ENCODE peak calls at places on chromosomes 16 and 17, in five cellular contexts. One of them, this sample, is unnamed.

GRCh38 chr17:77528516-77529327 is 388.0 kb downstream of the SEC14L1 start:
- DNase-seq in IMR-90: no peak
- DNase-seq in thoracic aorta: no peak
- DNase-seq in cardiac fibroblast: no peak
- DNase-seq in right cardiac atrium: no peak
- DNase-seq in this sample: no peak

GRCh38 chr16:84176192-84177053 is 10.4 kb downstream of the TAF1C start:
- DNase-seq in IMR-90: no peak
- DNase-seq in thoracic aorta: no peak
- DNase-seq in cardiac fibroblast: no peak
- DNase-seq in right cardiac atrium: no peak
- DNase-seq in this sample: no peak

GRCh38 chr16:2173916-2174315 is 18.3 kb downstream of the TRAF7 start:
- DNase-seq in IMR-90: no peak
- DNase-seq in thoracic aorta: no peak
- DNase-seq in cardiac fibroblast: no peak
- DNase-seq in right cardiac atrium: no peak
- DNase-seq in this sample: no peak

GRCh38 chr16:11318817-11319216 is 26.4 kb upstream of the RMI2 start:
- DNase-seq in IMR-90: no peak
- DNase-seq in thoracic aorta: no peak
- DNase-seq in cardiac fibroblast: no peak
- DNase-seq in right cardiac atrium: no peak
- DNase-seq in this sample: no peak

GRCh38 chr17:48541036-48541573 is 3.8 kb downstream of the HOXB2 start:
- DNase-seq in IMR-90: peak
- DNase-seq in thoracic aorta: no peak
- DNase-seq in cardiac fibroblast: no peak
- DNase-seq in right cardiac atrium: no peak
- DNase-seq in this sample: no peak

GRCh38 chr17:31573861-31574260 is 182.4 kb downstream of the RAB11FIP4 start:
- DNase-seq in IMR-90: no peak
- DNase-seq in thoracic aorta: no peak
- DNase-seq in cardiac fibroblast: no peak
- DNase-seq in right cardiac atrium: no peak
- DNase-seq in this sample: no peak

GRCh38 chr16:76653390-76654026 is 376.3 kb downstream of the CNTNAP4 start:
- DNase-seq in IMR-90: peak
- DNase-seq in thoracic aorta: no peak
- DNase-seq in cardiac fibroblast: peak
- DNase-seq in right cardiac atrium: no peak
- DNase-seq in this sample: peak

GRCh38 chr17:31309525-31309924 is 4.3 kb downstream of the EVI2B start:
- DNase-seq in IMR-90: no peak
- DNase-seq in thoracic aorta: no peak
- DNase-seq in cardiac fibroblast: no peak
- DNase-seq in right cardiac atrium: no peak
- DNase-seq in this sample: no peak

GRCh38 chr17:37570527-37571093 is 38.6 kb downstream of the SYNRG start:
- DNase-seq in IMR-90: peak
- DNase-seq in thoracic aorta: no peak
- DNase-seq in cardiac fibroblast: peak
- DNase-seq in right cardiac atrium: no peak
- DNase-seq in this sample: peak

GRCh38 chr17:30921544-30922196 is at the start of gene ADAP2:
- DNase-seq in IMR-90: no peak
- DNase-seq in thoracic aorta: no peak
- DNase-seq in cardiac fibroblast: no peak
- DNase-seq in right cardiac atrium: peak
- DNase-seq in this sample: no peak

GRCh38 chr17:30517786-30518185 is 40.6 kb downstream of the GOSR1 start:
- DNase-seq in IMR-90: no peak
- DNase-seq in thoracic aorta: no peak
- DNase-seq in cardiac fibroblast: peak
- DNase-seq in right cardiac atrium: no peak
- DNase-seq in this sample: no peak

GRCh38 chr16:12802048-12802447 is 1.6 kb downstream of the CPPED1 start:
- DNase-seq in IMR-90: no peak
- DNase-seq in thoracic aorta: no peak
- DNase-seq in cardiac fibroblast: no peak
- DNase-seq in right cardiac atrium: no peak
- DNase-seq in this sample: no peak
- H3K4me3 ChIP-seq in IMR-90: no peak
- H3K4me3 ChIP-seq in thoracic aorta: peak
- H3K4me3 ChIP-seq in cardiac fibroblast: no peak
- H3K4me3 ChIP-seq in right cardiac atrium: no peak
- H3K4me3 ChIP-seq in this sample: peak

DNA sequence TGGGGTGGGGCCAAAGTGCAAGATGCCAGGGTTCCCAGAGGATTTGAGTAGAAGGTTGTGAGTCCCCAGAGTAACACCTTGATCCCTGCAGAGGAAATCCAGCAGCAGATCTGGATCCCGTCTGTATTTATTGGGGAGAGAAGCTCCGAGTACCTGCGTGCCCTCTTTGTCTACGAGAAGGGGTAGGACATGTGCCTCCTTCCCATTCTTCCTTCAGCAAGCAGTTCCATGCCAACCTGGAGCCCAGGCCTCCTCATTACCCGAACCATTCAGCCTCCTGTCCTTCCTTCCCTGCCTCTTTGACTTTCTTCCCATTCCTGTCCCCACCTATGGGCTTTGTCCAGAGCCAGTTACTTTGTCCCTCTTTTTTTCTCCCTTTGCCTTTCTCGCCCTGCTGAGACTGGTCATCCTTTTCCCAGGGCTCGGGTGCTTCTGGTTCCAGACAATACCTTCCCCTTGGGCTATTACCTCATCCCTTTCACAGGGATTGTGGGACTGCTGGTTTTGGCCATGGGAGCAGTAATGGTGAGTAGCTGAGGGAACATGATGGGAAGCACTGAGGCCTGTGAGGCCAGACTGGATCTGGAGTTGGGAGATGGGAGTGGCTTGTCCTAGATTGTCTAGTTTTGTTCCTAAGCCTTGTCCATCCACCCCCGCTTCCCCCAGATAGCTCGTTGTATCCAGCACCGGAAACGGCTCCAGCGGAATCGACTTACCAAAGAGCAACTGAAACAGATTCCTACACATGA is 2.9 kb downstream of the RNF167 start:
- DNase-seq in IMR-90: no peak
- DNase-seq in thoracic aorta: no peak
- DNase-seq in cardiac fibroblast: no peak
- DNase-seq in right cardiac atrium: no peak
- DNase-seq in this sample: no peak
- H3K4me3 ChIP-seq in IMR-90: no peak
- H3K4me3 ChIP-seq in thoracic aorta: no peak
- H3K4me3 ChIP-seq in cardiac fibroblast: no peak
- H3K4me3 ChIP-seq in right cardiac atrium: no peak
- H3K4me3 ChIP-seq in this sample: no peak

DNA sequence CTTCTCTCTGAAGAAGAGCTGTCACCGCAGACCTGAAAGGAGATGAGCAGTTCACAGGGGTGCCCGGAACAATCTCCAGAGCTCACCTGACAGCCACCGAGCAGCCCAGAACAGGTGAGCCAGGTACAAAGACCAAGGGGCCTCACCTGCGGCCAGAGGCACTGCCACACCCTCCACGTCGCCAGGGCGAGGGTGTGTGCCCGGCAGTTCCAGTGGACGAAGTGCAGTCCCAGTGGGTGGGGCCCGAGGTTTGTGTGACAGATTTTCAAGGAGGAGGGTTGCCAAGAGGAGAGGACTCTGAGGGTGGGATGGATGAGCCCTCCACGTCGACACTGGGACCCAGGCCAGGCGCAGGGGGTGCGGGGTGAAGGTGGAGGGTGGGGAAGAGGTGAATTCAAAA is 61.7 kb downstream of the SMPD3 start:
- DNase-seq in IMR-90: no peak
- DNase-seq in thoracic aorta: no peak
- DNase-seq in cardiac fibroblast: no peak
- DNase-seq in right cardiac atrium: no peak
- DNase-seq in this sample: no peak
- H3K4me3 ChIP-seq in IMR-90: no peak
- H3K4me3 ChIP-seq in thoracic aorta: no peak
- H3K4me3 ChIP-seq in cardiac fibroblast: no peak
- H3K4me3 ChIP-seq in right cardiac atrium: no peak
- H3K4me3 ChIP-seq in this sample: no peak

GRCh38 chr16:4814046-4814445 is 11.6 kb upstream of the ROGDI start:
- DNase-seq in IMR-90: no peak
- DNase-seq in thoracic aorta: no peak
- DNase-seq in cardiac fibroblast: no peak
- DNase-seq in right cardiac atrium: no peak
- DNase-seq in this sample: no peak
- H3K4me3 ChIP-seq in IMR-90: no peak
- H3K4me3 ChIP-seq in thoracic aorta: no peak
- H3K4me3 ChIP-seq in cardiac fibroblast: no peak
- H3K4me3 ChIP-seq in right cardiac atrium: no peak
- H3K4me3 ChIP-seq in this sample: no peak

GRCh38 chr17:57861737-57862409 is 12.0 kb upstream of the MRPS23 start:
- DNase-seq in IMR-90: no peak
- DNase-seq in thoracic aorta: peak
- DNase-seq in cardiac fibroblast: peak
- DNase-seq in right cardiac atrium: peak
- DNase-seq in this sample: no peak

GRCh38 chr17:57859601-57860413 is 10.0 kb upstream of the MRPS23 start:
- DNase-seq in IMR-90: no peak
- DNase-seq in thoracic aorta: no peak
- DNase-seq in cardiac fibroblast: no peak
- DNase-seq in right cardiac atrium: no peak
- DNase-seq in this sample: no peak

GRCh38 chr17:57861000-57861736 is 11.3 kb upstream of the MRPS23 start:
- DNase-seq in IMR-90: peak
- DNase-seq in thoracic aorta: peak
- DNase-seq in cardiac fibroblast: no peak
- DNase-seq in right cardiac atrium: peak
- DNase-seq in this sample: no peak

GRCh38 chr17:57858838-57859237 is 9.0 kb upstream of the MRPS23 start:
- DNase-seq in IMR-90: no peak
- DNase-seq in thoracic aorta: no peak
- DNase-seq in cardiac fibroblast: no peak
- DNase-seq in right cardiac atrium: no peak
- DNase-seq in this sample: no peak

GRCh38 chr17:57860414-57860999 is 10.7 kb upstream of the MRPS23 start:
- DNase-seq in IMR-90: no peak
- DNase-seq in thoracic aorta: no peak
- DNase-seq in cardiac fibroblast: no peak
- DNase-seq in right cardiac atrium: no peak
- DNase-seq in this sample: no peak
- H3K4me3 ChIP-seq in IMR-90: no peak
- H3K4me3 ChIP-seq in thoracic aorta: peak
- H3K4me3 ChIP-seq in cardiac fibroblast: no peak
- H3K4me3 ChIP-seq in right cardiac atrium: no peak
- H3K4me3 ChIP-seq in this sample: no peak

GRCh38 chr16:47887496-47887895 is 268.3 kb downstream of the ABCC12 start:
- DNase-seq in IMR-90: peak
- DNase-seq in thoracic aorta: no peak
- DNase-seq in cardiac fibroblast: no peak
- DNase-seq in right cardiac atrium: no peak
- DNase-seq in this sample: peak
- H3K4me3 ChIP-seq in IMR-90: no peak
- H3K4me3 ChIP-seq in thoracic aorta: no peak
- H3K4me3 ChIP-seq in cardiac fibroblast: no peak
- H3K4me3 ChIP-seq in right cardiac atrium: no peak
- H3K4me3 ChIP-seq in this sample: no peak

GRCh38 chr17:1644493-1645206 is 882 bp downstream of the SCARF1 start:
- DNase-seq in IMR-90: peak
- DNase-seq in thoracic aorta: no peak
- DNase-seq in cardiac fibroblast: no peak
- DNase-seq in right cardiac atrium: no peak
- DNase-seq in this sample: no peak

GRCh38 chr17:1643293-1643998 is 2.1 kb downstream of the SCARF1 start:
- DNase-seq in IMR-90: no peak
- DNase-seq in thoracic aorta: no peak
- DNase-seq in cardiac fibroblast: no peak
- DNase-seq in right cardiac atrium: no peak
- DNase-seq in this sample: no peak

GRCh38 chr17:1646199-1646875 is 805 bp upstream of the SCARF1 start:
- DNase-seq in IMR-90: no peak
- DNase-seq in thoracic aorta: no peak
- DNase-seq in cardiac fibroblast: no peak
- DNase-seq in right cardiac atrium: no peak
- DNase-seq in this sample: no peak

GRCh38 chr17:1645207-1646171 is at the start of gene SCARF1:
- DNase-seq in IMR-90: no peak
- DNase-seq in thoracic aorta: no peak
- DNase-seq in cardiac fibroblast: no peak
- DNase-seq in right cardiac atrium: peak
- DNase-seq in this sample: no peak

GRCh38 chr17:1643999-1644492 is 1.5 kb downstream of the SCARF1 start:
- DNase-seq in IMR-90: no peak
- DNase-seq in thoracic aorta: no peak
- DNase-seq in cardiac fibroblast: no peak
- DNase-seq in right cardiac atrium: no peak
- DNase-seq in this sample: no peak
- H3K4me3 ChIP-seq in IMR-90: no peak
- H3K4me3 ChIP-seq in thoracic aorta: peak
- H3K4me3 ChIP-seq in cardiac fibroblast: no peak
- H3K4me3 ChIP-seq in right cardiac atrium: peak
- H3K4me3 ChIP-seq in this sample: peak